ENCODE peak calls at places on chromosomes 3 and 15, in four cellular contexts. A is mammary epithelial cell, U is astrocyte, H is fibroblast of lung. V is an unnamed sample.

GRCh38 chr3:29940759-29941319 is 660.0 kb downstream of the RBMS3 start:
- DNase-seq in A (no peak), U (no peak), H (no peak), V (no peak)

GRCh38 chr15:89211678-89212170 is 9.7 kb downstream of the RLBP1 start:
- DNase-seq in A (no peak), U (no peak), H (no peak), V (no peak)

GRCh38 chr3:55483196-55484095 is 3.7 kb downstream of the WNT5A start:
- DNase-seq in A (no peak), U (no peak), H (peak), V (no peak)

GRCh38 chr15:78372880-78373279 is 32.7 kb downstream of the CRABP1 start:
- DNase-seq in A (no peak), U (no peak), H (no peak), V (peak)

GRCh38 chr15:31270767-31271166 is 55.9 kb upstream of the KLF13 start:
- DNase-seq in A (no peak), U (no peak), H (no peak), V (no peak)

GRCh38 chr3:8802256-8802655 is 32.8 kb upstream of the OXTR start:
- DNase-seq in A (no peak), U (no peak), H (no peak), V (no peak)

GRCh38 chr3:94176886-94177285 is 114.0 kb downstream of the NSUN3 start:
- DNase-seq in A (no peak), U (no peak), H (no peak), V (no peak)

GRCh38 chr3:56207913-56208312 is 260.4 kb downstream of the ERC2 start:
- DNase-seq in A (no peak), U (no peak), H (no peak), V (no peak)

GRCh38 chr3:82143661-82144405 is 382.4 kb upstream of the GBE1 start:
- DNase-seq in A (peak), U (no peak), H (no peak), V (no peak)

GRCh38 chr3:11167590-11167989 is 13.3 kb downstream of the HRH1 start:
- DNase-seq in A (peak), U (no peak), H (no peak), V (no peak)

GRCh38 chr3:23497156-23497555 is 294.0 kb downstream of the UBE2E2 start:
- DNase-seq in A (no peak), U (no peak), H (no peak), V (no peak)

GRCh38 chr3:76986876-76987513 is 52.9 kb upstream of the ROBO2 start:
- DNase-seq in A (no peak), U (no peak), H (no peak), V (no peak)

GRCh38 chr15:52295421-52295991 is at the start of gene MYO5C:
- DNase-seq in A (peak), U (peak), H (no peak), V (peak)

GRCh38 chr3:66393486-66394260 is 107.1 kb downstream of the LRIG1 start:
- DNase-seq in A (no peak), U (peak), H (no peak), V (no peak)

GRCh38 chr3:150237490-150237889 is 170.6 kb upstream of the TSC22D2 start:
- DNase-seq in A (peak), U (peak), H (peak), V (no peak)

GRCh38 chr15:71547066-71547465 is 263.3 kb upstream of the NR2E3 start:
- DNase-seq in A (no peak), U (no peak), H (no peak), V (peak)

GRCh38 chr15:39792954-39793353 is 10.3 kb upstream of the FSIP1 start:
- DNase-seq in A (no peak), U (no peak), H (no peak), V (no peak)

GRCh38 chr15:31267161-31268107 is 59.2 kb upstream of the KLF13 start:
- DNase-seq in A (no peak), U (no peak), H (no peak), V (no peak)

GRCh38 chr3:128367726-128368125 is 99.0 kb downstream of the DNAJB8 start:
- DNase-seq in A (peak), U (no peak), H (no peak), V (no peak)

GRCh38 chr3:69723389-69723788 is 15.9 kb upstream of the MITF start:
- DNase-seq in A (no peak), U (no peak), H (no peak), V (no peak)

GRCh38 chr3:68060186-68060585 is 405.8 kb upstream of the SUCLG2 start:
- DNase-seq in A (no peak), U (no peak), H (no peak), V (peak)

GRCh38 chr3:140285380-140285779 is 350.4 kb downstream of the CLSTN2 start:
- DNase-seq in A (no peak), U (no peak), H (no peak), V (no peak)

GRCh38 chr3:9934235-9934621 is 594 bp downstream of the CRELD1 start:
- DNase-seq in A (no peak), U (peak), H (no peak), V (peak)

GRCh38 chr15:56887782-56888127 is 30.7 kb upstream of the TCF12 start:
- DNase-seq in A (no peak), U (no peak), H (no peak), V (no peak)

GRCh38 chr3:117964814-117965213 is 1069.8 kb downstream of the IGSF11 start:
- DNase-seq in A (no peak), U (no peak), H (no peak), V (no peak)

GRCh38 chr15:76064375-76064774 is 4.6 kb downstream of the TMEM266 start:
- DNase-seq in A (no peak), U (no peak), H (no peak), V (no peak)

GRCh38 chr3:151974067-151974466 is 100.6 kb downstream of the SUCNR1 start:
- DNase-seq in A (peak), U (peak), H (peak), V (no peak)

GRCh38 chr3:43435706-43436105 is 149.4 kb downstream of the SNRK start:
- DNase-seq in A (no peak), U (no peak), H (no peak), V (no peak)

GRCh38 chr3:33137691-33138090 is 23.9 kb downstream of the CRTAP start:
- DNase-seq in A (no peak), U (no peak), H (no peak), V (no peak)

GRCh38 chr3:55526332-55527030 is 39.4 kb upstream of the WNT5A start:
- DNase-seq in A (no peak), U (no peak), H (no peak), V (peak)

GRCh38 chr15:55999635-56000034 is 6.2 kb upstream of the NEDD4 start:
- DNase-seq in A (peak), U (no peak), H (peak), V (no peak)

GRCh38 chr3:38609386-38610111 is 39.9 kb downstream of the SCN5A start:
- DNase-seq in A (no peak), U (no peak), H (no peak), V (no peak)

GRCh38 chr15:75215107-75216004 is 13.7 kb downstream of the C15orf39 start:
- DNase-seq in A (no peak), U (no peak), H (no peak), V (no peak)

GRCh38 chr3:130699765-130700164 is 46.9 kb downstream of the PIK3R4 start:
- DNase-seq in A (peak), U (no peak), H (peak), V (peak)

GRCh38 chr15:58987036-58987435 is 427 bp upstream of the RNF111 start:
- DNase-seq in A (no peak), U (no peak), H (no peak), V (peak)

GRCh38 chr15:72184165-72184811 is 13.3 kb downstream of the GRAMD2A start:
- DNase-seq in A (no peak), U (peak), H (no peak), V (peak)

GRCh38 chr15:66566963-66567531 is 1.2 kb upstream of the LCTL start:
- DNase-seq in A (peak), U (peak), H (peak), V (peak)

GRCh38 chr3:122502139-122502538 is 12.6 kb downstream of the KPNA1 start:
- DNase-seq in A (no peak), U (no peak), H (no peak), V (no peak)
- TF ChIP-seq EZH2 in A (no peak), U (no peak), H (no peak), V (no peak)

DNA sequence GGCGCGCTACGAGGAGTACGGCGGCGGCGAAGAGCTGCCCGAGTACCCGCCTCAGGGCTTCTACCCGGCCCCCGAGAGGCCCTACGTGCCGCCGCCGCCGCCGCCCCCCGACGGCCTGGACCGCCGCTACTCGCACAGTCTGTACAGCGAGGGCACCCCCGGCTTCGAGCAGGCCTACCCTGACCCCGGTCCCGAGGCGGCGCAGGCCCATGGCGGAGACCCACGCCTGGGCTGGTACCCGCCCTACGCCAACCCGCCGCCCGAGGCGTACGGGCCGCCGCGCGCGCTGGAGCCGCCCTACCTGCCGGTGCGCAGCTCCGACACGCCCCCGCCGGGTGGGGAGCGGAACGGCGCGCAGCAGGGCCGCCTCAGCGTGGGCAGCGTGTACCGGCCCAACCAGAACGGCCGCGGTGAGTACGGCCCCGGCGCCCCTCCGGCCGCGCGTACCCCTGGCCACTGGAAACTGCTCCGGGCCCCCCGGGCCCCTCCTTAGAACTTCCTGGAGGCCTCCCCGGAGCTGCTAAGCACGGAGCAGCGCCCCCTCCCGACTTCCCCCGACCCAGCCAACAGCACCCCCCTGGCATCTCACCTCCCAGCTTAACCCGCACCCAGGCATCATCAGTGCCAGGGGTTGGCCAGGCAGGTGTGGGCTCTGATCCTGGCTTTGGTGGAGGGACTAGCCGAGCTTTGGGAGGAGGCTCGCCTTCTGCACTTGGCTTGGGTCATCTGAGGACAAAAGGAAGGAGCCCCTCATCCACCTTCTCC is 1.4 kb downstream of the LOXL1 start:
- DNase-seq in A (peak), U (no peak), H (peak), V (peak)
- TF ChIP-seq EZH2 in A (no peak), U (no peak), H (no peak), V (no peak)

DNA sequence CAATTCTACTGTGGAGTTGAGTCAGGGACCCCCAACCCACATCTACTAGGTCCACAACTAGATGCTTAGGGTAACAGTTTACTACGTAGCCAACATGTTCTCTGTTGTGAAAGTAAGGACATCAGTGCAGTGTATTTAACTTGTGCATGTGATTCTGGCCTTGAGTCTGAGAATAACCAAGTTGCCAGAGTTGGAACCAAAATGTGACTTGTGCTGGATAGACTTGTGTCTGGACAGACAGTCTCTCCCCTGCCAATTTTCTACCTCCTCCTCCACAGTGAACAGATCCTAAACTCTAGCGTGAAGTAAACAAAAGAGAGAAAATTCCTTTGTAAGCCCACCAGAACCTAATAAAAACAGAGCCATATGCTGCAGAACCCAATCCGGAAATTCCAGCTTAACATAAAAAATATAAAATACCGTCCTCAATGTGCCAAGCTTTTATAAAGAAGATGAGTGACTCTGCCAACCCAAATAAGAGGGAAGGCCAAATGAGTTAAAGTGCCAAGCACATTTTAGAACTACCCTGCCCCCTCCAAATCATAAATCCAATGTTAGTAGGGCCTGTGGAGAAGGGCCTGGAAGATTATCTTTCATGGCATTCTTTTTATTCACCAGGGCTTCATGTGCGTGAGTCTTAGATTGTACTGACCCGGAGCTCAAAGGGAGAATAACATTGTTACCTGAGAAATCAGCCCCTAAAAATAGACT is 344.6 kb upstream of the PROK2 start:
- DNase-seq in A (no peak), U (peak), H (no peak), V (no peak)
- TF ChIP-seq EZH2 in A (no peak), U (no peak), H (no peak), V (no peak)

GRCh38 chr3:148697311-148698189 is at the start of gene AGTR1:
- DNase-seq in A (no peak), U (peak), H (peak), V (peak)
- TF ChIP-seq EZH2 in A (peak), U (no peak), H (no peak), V (peak)

DNA sequence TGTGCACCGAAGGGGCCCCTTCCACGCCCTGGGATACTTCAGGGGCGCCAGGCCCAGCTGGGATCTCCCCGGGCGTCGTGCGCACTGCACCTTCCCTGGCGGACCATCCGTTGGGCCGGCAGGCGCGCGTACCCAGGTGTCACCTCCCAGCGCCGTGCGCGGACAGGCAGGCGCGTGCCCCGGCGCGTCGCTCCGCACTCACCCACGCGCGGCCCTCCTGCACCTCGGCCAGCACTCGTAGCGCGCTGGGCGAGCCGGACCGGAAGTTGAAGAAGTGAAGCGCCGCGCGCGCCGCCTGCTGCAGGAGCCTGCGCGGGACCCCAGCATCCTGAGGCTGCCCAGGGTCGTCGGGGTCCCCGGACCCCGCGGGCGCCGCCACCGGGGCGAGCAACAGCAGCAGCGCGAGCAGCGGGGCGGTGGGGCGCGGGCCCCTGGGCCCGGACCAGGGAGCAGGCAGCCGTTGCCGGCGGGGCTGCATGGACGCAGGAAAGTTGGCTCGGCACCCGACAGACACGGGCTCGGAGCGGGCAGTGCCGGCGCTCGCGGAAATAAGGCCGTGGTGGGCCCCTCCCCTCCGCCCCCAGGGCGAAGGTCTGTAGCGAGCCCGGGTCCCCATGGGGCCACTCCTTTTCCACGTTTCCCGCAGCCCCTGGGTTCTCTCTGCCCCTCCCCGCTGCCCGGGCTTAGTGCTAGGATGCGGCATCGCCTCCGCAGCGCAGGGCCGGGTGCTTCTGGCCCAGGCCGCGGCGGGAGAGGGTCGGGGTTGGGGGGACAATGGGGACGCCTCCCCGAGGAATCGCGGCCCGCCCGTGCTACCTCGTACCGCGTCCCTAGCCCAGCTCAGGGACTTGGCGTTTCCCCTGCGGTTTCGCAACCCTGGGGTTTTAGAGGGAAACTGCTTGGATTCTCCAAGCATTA is at the start of gene RARRES1:
- DNase-seq in A (peak), U (no peak), H (peak), V (peak)
- TF ChIP-seq EZH2 in A (no peak), U (no peak), H (no peak), V (no peak)